ENCODE peak calls at places on chromosome 14, in nine cellular contexts. One of them, this sample, is unnamed.

GRCh38 chr14:101557811-101558738 is 3.2 kb upstream of the DIO3 start:
- DNase-seq in GM12865: no peak
- DNase-seq in nephron progenitor cell: no peak
- DNase-seq in Jurkat, Clone E6-1: no peak
- DNase-seq in stimulated activated CD8-positive, alpha-beta memory T cell treated with anti-CD3 and anti-CD28 coated beads, Interleukin-4, amount 100 ng/mL, for 24 hours: no peak
- DNase-seq in central memory CD4-positive, alpha-beta T cell: no peak
- DNase-seq in fibroblast of gingiva: no peak
- DNase-seq in stimulated activated CD4-positive, alpha-beta T cell treated with anti-CD3 and anti-CD28 coated beads, Interleukin-12 subunit alpha, Interleukin-12 subunit beta, amount 100 ng/mL, for 24 hours: no peak
- DNase-seq in choroid plexus epithelial cell: no peak
- DNase-seq in this sample: no peak

GRCh38 chr14:45947785-45948184 is 694.8 kb upstream of the MIS18BP1 start:
- DNase-seq in GM12865: no peak
- DNase-seq in fibroblast of gingiva: no peak
- DNase-seq in central memory CD4-positive, alpha-beta T cell: no peak
- DNase-seq in Jurkat, Clone E6-1: no peak
- DNase-seq in choroid plexus epithelial cell: no peak
- DNase-seq in stimulated activated CD8-positive, alpha-beta memory T cell treated with anti-CD3 and anti-CD28 coated beads, Interleukin-4, amount 100 ng/mL, for 24 hours: no peak
- DNase-seq in nephron progenitor cell: no peak
- DNase-seq in stimulated activated CD4-positive, alpha-beta T cell treated with anti-CD3 and anti-CD28 coated beads, Interleukin-12 subunit alpha, Interleukin-12 subunit beta, amount 100 ng/mL, for 24 hours: no peak
- DNase-seq in this sample: no peak

GRCh38 chr14:75442166-75442565 is 14.3 kb downstream of the JDP2 start:
- DNase-seq in choroid plexus epithelial cell: no peak
- DNase-seq in Jurkat, Clone E6-1: no peak
- DNase-seq in GM12865: no peak
- DNase-seq in central memory CD4-positive, alpha-beta T cell: no peak
- DNase-seq in fibroblast of gingiva: no peak
- DNase-seq in nephron progenitor cell: no peak
- DNase-seq in stimulated activated CD4-positive, alpha-beta T cell treated with anti-CD3 and anti-CD28 coated beads, Interleukin-12 subunit alpha, Interleukin-12 subunit beta, amount 100 ng/mL, for 24 hours: no peak
- DNase-seq in stimulated activated CD8-positive, alpha-beta memory T cell treated with anti-CD3 and anti-CD28 coated beads, Interleukin-4, amount 100 ng/mL, for 24 hours: no peak
- DNase-seq in this sample: no peak

GRCh38 chr14:94631536-94632304 is 19.5 kb downstream of the SERPINA3 start:
- DNase-seq in central memory CD4-positive, alpha-beta T cell: no peak
- DNase-seq in stimulated activated CD8-positive, alpha-beta memory T cell treated with anti-CD3 and anti-CD28 coated beads, Interleukin-4, amount 100 ng/mL, for 24 hours: no peak
- DNase-seq in nephron progenitor cell: no peak
- DNase-seq in GM12865: no peak
- DNase-seq in fibroblast of gingiva: no peak
- DNase-seq in stimulated activated CD4-positive, alpha-beta T cell treated with anti-CD3 and anti-CD28 coated beads, Interleukin-12 subunit alpha, Interleukin-12 subunit beta, amount 100 ng/mL, for 24 hours: no peak
- DNase-seq in choroid plexus epithelial cell: no peak
- DNase-seq in Jurkat, Clone E6-1: no peak
- DNase-seq in this sample: no peak

GRCh38 chr14:72855913-72856312 is 38.0 kb downstream of the DPF3 start:
- DNase-seq in fibroblast of gingiva: peak
- DNase-seq in GM12865: peak
- DNase-seq in stimulated activated CD8-positive, alpha-beta memory T cell treated with anti-CD3 and anti-CD28 coated beads, Interleukin-4, amount 100 ng/mL, for 24 hours: no peak
- DNase-seq in Jurkat, Clone E6-1: no peak
- DNase-seq in nephron progenitor cell: no peak
- DNase-seq in central memory CD4-positive, alpha-beta T cell: no peak
- DNase-seq in choroid plexus epithelial cell: peak
- DNase-seq in stimulated activated CD4-positive, alpha-beta T cell treated with anti-CD3 and anti-CD28 coated beads, Interleukin-12 subunit alpha, Interleukin-12 subunit beta, amount 100 ng/mL, for 24 hours: no peak
- DNase-seq in this sample: no peak

GRCh38 chr14:82676403-82676802 is 1142.8 kb upstream of the SEL1L start:
- DNase-seq in GM12865: no peak
- DNase-seq in fibroblast of gingiva: no peak
- DNase-seq in central memory CD4-positive, alpha-beta T cell: no peak
- DNase-seq in stimulated activated CD4-positive, alpha-beta T cell treated with anti-CD3 and anti-CD28 coated beads, Interleukin-12 subunit alpha, Interleukin-12 subunit beta, amount 100 ng/mL, for 24 hours: no peak
- DNase-seq in Jurkat, Clone E6-1: no peak
- DNase-seq in nephron progenitor cell: no peak
- DNase-seq in choroid plexus epithelial cell: no peak
- DNase-seq in stimulated activated CD8-positive, alpha-beta memory T cell treated with anti-CD3 and anti-CD28 coated beads, Interleukin-4, amount 100 ng/mL, for 24 hours: no peak
- DNase-seq in this sample: no peak

GRCh38 chr14:63543826-63544320 is 696 bp upstream of the PPP2R5E start:
- DNase-seq in nephron progenitor cell: no peak
- DNase-seq in choroid plexus epithelial cell: no peak
- DNase-seq in GM12865: no peak
- DNase-seq in stimulated activated CD4-positive, alpha-beta T cell treated with anti-CD3 and anti-CD28 coated beads, Interleukin-12 subunit alpha, Interleukin-12 subunit beta, amount 100 ng/mL, for 24 hours: no peak
- DNase-seq in stimulated activated CD8-positive, alpha-beta memory T cell treated with anti-CD3 and anti-CD28 coated beads, Interleukin-4, amount 100 ng/mL, for 24 hours: no peak
- DNase-seq in Jurkat, Clone E6-1: no peak
- DNase-seq in fibroblast of gingiva: no peak
- DNase-seq in central memory CD4-positive, alpha-beta T cell: no peak
- DNase-seq in this sample: no peak

GRCh38 chr14:24315807-24316596 is 4.7 kb downstream of the LTB4R start:
- DNase-seq in nephron progenitor cell: no peak
- DNase-seq in stimulated activated CD4-positive, alpha-beta T cell treated with anti-CD3 and anti-CD28 coated beads, Interleukin-12 subunit alpha, Interleukin-12 subunit beta, amount 100 ng/mL, for 24 hours: no peak
- DNase-seq in stimulated activated CD8-positive, alpha-beta memory T cell treated with anti-CD3 and anti-CD28 coated beads, Interleukin-4, amount 100 ng/mL, for 24 hours: no peak
- DNase-seq in fibroblast of gingiva: no peak
- DNase-seq in Jurkat, Clone E6-1: no peak
- DNase-seq in choroid plexus epithelial cell: no peak
- DNase-seq in central memory CD4-positive, alpha-beta T cell: no peak
- DNase-seq in GM12865: no peak
- DNase-seq in this sample: no peak

GRCh38 chr14:35533357-35534129 is 421 bp upstream of the INSM2 start:
- DNase-seq in central memory CD4-positive, alpha-beta T cell: peak
- DNase-seq in stimulated activated CD8-positive, alpha-beta memory T cell treated with anti-CD3 and anti-CD28 coated beads, Interleukin-4, amount 100 ng/mL, for 24 hours: peak
- DNase-seq in Jurkat, Clone E6-1: peak
- DNase-seq in stimulated activated CD4-positive, alpha-beta T cell treated with anti-CD3 and anti-CD28 coated beads, Interleukin-12 subunit alpha, Interleukin-12 subunit beta, amount 100 ng/mL, for 24 hours: peak
- DNase-seq in choroid plexus epithelial cell: peak
- DNase-seq in fibroblast of gingiva: peak
- DNase-seq in GM12865: peak
- DNase-seq in nephron progenitor cell: peak
- DNase-seq in this sample: peak

GRCh38 chr14:59155886-59156285 is 32.6 kb upstream of the DAAM1 start:
- DNase-seq in choroid plexus epithelial cell: peak
- DNase-seq in Jurkat, Clone E6-1: no peak
- DNase-seq in central memory CD4-positive, alpha-beta T cell: no peak
- DNase-seq in nephron progenitor cell: no peak
- DNase-seq in stimulated activated CD4-positive, alpha-beta T cell treated with anti-CD3 and anti-CD28 coated beads, Interleukin-12 subunit alpha, Interleukin-12 subunit beta, amount 100 ng/mL, for 24 hours: no peak
- DNase-seq in stimulated activated CD8-positive, alpha-beta memory T cell treated with anti-CD3 and anti-CD28 coated beads, Interleukin-4, amount 100 ng/mL, for 24 hours: no peak
- DNase-seq in GM12865: no peak
- DNase-seq in fibroblast of gingiva: no peak
- DNase-seq in this sample: no peak

GRCh38 chr14:73243748-73244147 is 6.4 kb downstream of the PAPLN start:
- DNase-seq in nephron progenitor cell: no peak
- DNase-seq in central memory CD4-positive, alpha-beta T cell: no peak
- DNase-seq in stimulated activated CD8-positive, alpha-beta memory T cell treated with anti-CD3 and anti-CD28 coated beads, Interleukin-4, amount 100 ng/mL, for 24 hours: no peak
- DNase-seq in stimulated activated CD4-positive, alpha-beta T cell treated with anti-CD3 and anti-CD28 coated beads, Interleukin-12 subunit alpha, Interleukin-12 subunit beta, amount 100 ng/mL, for 24 hours: no peak
- DNase-seq in Jurkat, Clone E6-1: no peak
- DNase-seq in fibroblast of gingiva: no peak
- DNase-seq in choroid plexus epithelial cell: no peak
- DNase-seq in GM12865: no peak
- DNase-seq in this sample: no peak

GRCh38 chr14:94164685-94165431 is 9.3 kb upstream of the PPP4R4 start:
- DNase-seq in Jurkat, Clone E6-1: no peak
- DNase-seq in stimulated activated CD8-positive, alpha-beta memory T cell treated with anti-CD3 and anti-CD28 coated beads, Interleukin-4, amount 100 ng/mL, for 24 hours: no peak
- DNase-seq in fibroblast of gingiva: no peak
- DNase-seq in choroid plexus epithelial cell: no peak
- DNase-seq in stimulated activated CD4-positive, alpha-beta T cell treated with anti-CD3 and anti-CD28 coated beads, Interleukin-12 subunit alpha, Interleukin-12 subunit beta, amount 100 ng/mL, for 24 hours: no peak
- DNase-seq in central memory CD4-positive, alpha-beta T cell: no peak
- DNase-seq in GM12865: no peak
- DNase-seq in nephron progenitor cell: peak
- DNase-seq in this sample: no peak

GRCh38 chr14:92867246-92867925 is 55.6 kb upstream of the CHGA start:
- DNase-seq in stimulated activated CD4-positive, alpha-beta T cell treated with anti-CD3 and anti-CD28 coated beads, Interleukin-12 subunit alpha, Interleukin-12 subunit beta, amount 100 ng/mL, for 24 hours: no peak
- DNase-seq in nephron progenitor cell: no peak
- DNase-seq in Jurkat, Clone E6-1: no peak
- DNase-seq in stimulated activated CD8-positive, alpha-beta memory T cell treated with anti-CD3 and anti-CD28 coated beads, Interleukin-4, amount 100 ng/mL, for 24 hours: no peak
- DNase-seq in fibroblast of gingiva: no peak
- DNase-seq in central memory CD4-positive, alpha-beta T cell: no peak
- DNase-seq in GM12865: no peak
- DNase-seq in choroid plexus epithelial cell: no peak
- DNase-seq in this sample: no peak

GRCh38 chr14:100533647-100534485 is 53.4 kb downstream of the BEGAIN start:
- DNase-seq in Jurkat, Clone E6-1: no peak
- DNase-seq in central memory CD4-positive, alpha-beta T cell: no peak
- DNase-seq in stimulated activated CD8-positive, alpha-beta memory T cell treated with anti-CD3 and anti-CD28 coated beads, Interleukin-4, amount 100 ng/mL, for 24 hours: no peak
- DNase-seq in fibroblast of gingiva: no peak
- DNase-seq in stimulated activated CD4-positive, alpha-beta T cell treated with anti-CD3 and anti-CD28 coated beads, Interleukin-12 subunit alpha, Interleukin-12 subunit beta, amount 100 ng/mL, for 24 hours: no peak
- DNase-seq in nephron progenitor cell: peak
- DNase-seq in GM12865: no peak
- DNase-seq in choroid plexus epithelial cell: no peak
- DNase-seq in this sample: no peak

GRCh38 chr14:82502043-82502442 is 968.4 kb upstream of the SEL1L start:
- DNase-seq in GM12865: no peak
- DNase-seq in fibroblast of gingiva: no peak
- DNase-seq in Jurkat, Clone E6-1: no peak
- DNase-seq in central memory CD4-positive, alpha-beta T cell: no peak
- DNase-seq in nephron progenitor cell: no peak
- DNase-seq in stimulated activated CD4-positive, alpha-beta T cell treated with anti-CD3 and anti-CD28 coated beads, Interleukin-12 subunit alpha, Interleukin-12 subunit beta, amount 100 ng/mL, for 24 hours: no peak
- DNase-seq in choroid plexus epithelial cell: no peak
- DNase-seq in stimulated activated CD8-positive, alpha-beta memory T cell treated with anti-CD3 and anti-CD28 coated beads, Interleukin-4, amount 100 ng/mL, for 24 hours: no peak
- DNase-seq in this sample: no peak

GRCh38 chr14:37051153-37051552 is 121.3 kb downstream of the SLC25A21 start:
- DNase-seq in stimulated activated CD8-positive, alpha-beta memory T cell treated with anti-CD3 and anti-CD28 coated beads, Interleukin-4, amount 100 ng/mL, for 24 hours: no peak
- DNase-seq in fibroblast of gingiva: no peak
- DNase-seq in stimulated activated CD4-positive, alpha-beta T cell treated with anti-CD3 and anti-CD28 coated beads, Interleukin-12 subunit alpha, Interleukin-12 subunit beta, amount 100 ng/mL, for 24 hours: no peak
- DNase-seq in central memory CD4-positive, alpha-beta T cell: no peak
- DNase-seq in GM12865: no peak
- DNase-seq in nephron progenitor cell: no peak
- DNase-seq in Jurkat, Clone E6-1: no peak
- DNase-seq in choroid plexus epithelial cell: peak
- DNase-seq in this sample: no peak

GRCh38 chr14:51554339-51554920 is 97.3 kb upstream of the FRMD6 start:
- DNase-seq in central memory CD4-positive, alpha-beta T cell: no peak
- DNase-seq in Jurkat, Clone E6-1: no peak
- DNase-seq in stimulated activated CD8-positive, alpha-beta memory T cell treated with anti-CD3 and anti-CD28 coated beads, Interleukin-4, amount 100 ng/mL, for 24 hours: no peak
- DNase-seq in fibroblast of gingiva: peak
- DNase-seq in nephron progenitor cell: no peak
- DNase-seq in stimulated activated CD4-positive, alpha-beta T cell treated with anti-CD3 and anti-CD28 coated beads, Interleukin-12 subunit alpha, Interleukin-12 subunit beta, amount 100 ng/mL, for 24 hours: no peak
- DNase-seq in choroid plexus epithelial cell: peak
- DNase-seq in GM12865: no peak
- DNase-seq in this sample: no peak